ENCODE peak calls at places on chromosome 3, in five cellular contexts. O is mucosa of descending colon, Q is fibroblast of lung, L is thoracic aorta, U is GM06990. R is an unnamed sample.

GRCh38 chr3:94101860-94102259 is 39.0 kb downstream of the NSUN3 start:
- DNase-seq in O (no peak), Q (peak; percentile 15), L (no peak), U (no peak), R (no peak)

GRCh38 chr3:151307583-151307982 is 9.0 kb downstream of the GPR87 start:
- DNase-seq in O (no peak), Q (no peak), L (no peak), U (no peak), R (no peak)

GRCh38 chr3:50708620-50709019 is 33.9 kb downstream of the DOCK3 start:
- DNase-seq in O (no peak), Q (no peak), L (no peak), U (no peak), R (no peak)

GRCh38 chr3:175737646-175738572 is 878.8 kb downstream of the NAALADL2 start:
- DNase-seq in O (no peak), Q (no peak), L (no peak), U (no peak), R (no peak)

GRCh38 chr3:72405943-72406585 is 442.2 kb downstream of the SHQ1 start:
- DNase-seq in O (no peak), Q (no peak), L (no peak), U (no peak), R (no peak)

GRCh38 chr3:141448606-141449216 is 38.1 kb upstream of the RASA2 start:
- DNase-seq in O (no peak), Q (peak; percentile 71), L (no peak), U (no peak), R (no peak)

GRCh38 chr3:127560051-127560787 is 30.3 kb downstream of the TPRA1 start:
- DNase-seq in O (no peak), Q (peak; percentile 9), L (no peak), U (no peak), R (no peak)

GRCh38 chr3:170982733-170983132 is 43.8 kb downstream of the SLC2A2 start:
- DNase-seq in O (no peak), Q (no peak), L (no peak), U (no peak), R (no peak)

GRCh38 chr3:67947808-67948508 is 293.5 kb upstream of the SUCLG2 start:
- DNase-seq in O (peak; percentile 54), Q (no peak), L (no peak), U (no peak), R (peak; percentile 2)

GRCh38 chr3:88307666-88308065 is 157.9 kb downstream of the C3orf38 start:
- DNase-seq in O (no peak), Q (no peak), L (no peak), U (no peak), R (peak; percentile 32)

DNA sequence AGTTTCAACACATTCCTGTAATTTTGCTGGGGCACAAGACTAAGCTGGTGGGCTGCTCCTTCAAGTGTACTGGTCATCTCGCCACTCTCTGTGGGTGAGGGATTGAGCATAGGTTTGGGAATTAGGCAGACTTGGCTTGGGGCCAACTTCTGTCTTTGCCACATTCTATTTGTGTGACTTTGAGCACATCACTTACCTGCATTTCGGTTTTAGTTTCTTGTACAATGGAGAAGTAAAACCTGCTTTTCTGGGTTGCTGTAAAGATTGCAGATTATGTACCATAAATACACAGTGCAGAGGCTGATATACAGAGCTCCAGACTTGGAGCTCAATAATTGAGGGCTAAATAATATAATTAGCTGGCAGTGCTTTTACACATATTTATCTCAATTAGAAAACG is 162.1 kb downstream of the C3orf38 start:
- DNase-seq in O (no peak), Q (no peak), L (no peak), U (no peak), R (no peak)
- H3K36me3 ChIP-seq in O (no peaks in the 10 kb centered on the region), Q (no peaks in the 10 kb centered on the region), L (no peaks in the 10 kb centered on the region), U (no peaks in the 10 kb centered on the region), R (no peaks in the 10 kb centered on the region)

GRCh38 chr3:116056280-116056679 is 389.0 kb downstream of the LSAMP start:
- DNase-seq in O (no peak), Q (no peak), L (no peak), U (peak; percentile 41), R (no peak)
- H3K4me3 ChIP-seq in O (no peak overlapping the region), Q (no peak overlapping the region), L (no peak overlapping the region), U (no peak overlapping the region), R (no peak overlapping the region)

GRCh38 chr3:19920401-19921075 is 13.5 kb downstream of the EFHB start:
- DNase-seq in O (no peak), Q (no peak), L (no peak), U (no peak), R (no peak)
- H3K36me3 ChIP-seq in O (no peaks in the 10 kb centered on the region), Q (no peaks in the 10 kb centered on the region), L (no peaks in the 10 kb centered on the region), U (no peaks in the 10 kb centered on the region), R (no peaks in the 10 kb centered on the region)

DNA sequence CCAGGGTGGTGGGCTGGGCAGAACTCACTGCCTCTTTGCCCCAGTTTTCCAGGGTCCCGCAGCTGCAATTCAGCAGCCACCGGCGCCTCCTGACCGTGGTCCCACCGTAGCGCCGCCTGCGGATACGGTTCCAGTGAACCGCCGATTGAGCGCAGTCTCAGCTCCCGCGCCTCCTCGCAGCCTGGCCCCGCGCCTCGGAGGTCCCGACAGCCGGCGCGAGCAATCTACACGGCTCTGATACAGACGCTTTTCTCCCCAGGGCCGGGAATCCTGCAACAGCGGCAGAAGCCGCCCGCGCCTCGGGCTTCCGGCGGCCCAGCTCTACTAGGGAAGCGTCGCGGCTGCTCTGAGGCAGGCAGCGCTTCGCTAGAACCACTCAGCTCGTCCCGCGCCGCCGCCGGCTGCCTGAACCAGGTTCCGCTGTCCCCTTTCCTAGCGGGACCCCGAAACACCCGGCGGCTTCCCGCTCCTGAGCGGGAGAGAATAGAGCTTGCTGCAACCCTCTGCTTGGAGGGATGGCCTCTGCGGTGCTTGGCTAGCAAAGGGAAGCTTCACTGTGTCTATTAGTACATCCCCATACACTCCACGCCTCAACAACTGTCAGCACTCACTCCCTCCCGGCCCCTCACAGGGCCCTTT is 3.1 kb downstream of the FOXL2NB start:
- DNase-seq in O (no peak), Q (peak; percentile 21), L (no peak), U (no peak), R (peak; percentile 81)
- H3K4me3 ChIP-seq in O (no peak overlapping the region), Q (no peak overlapping the region), L (peak overlapping the region; percentile 68), U (no peak overlapping the region), R (peak overlapping the region; percentile 31)

DNA sequence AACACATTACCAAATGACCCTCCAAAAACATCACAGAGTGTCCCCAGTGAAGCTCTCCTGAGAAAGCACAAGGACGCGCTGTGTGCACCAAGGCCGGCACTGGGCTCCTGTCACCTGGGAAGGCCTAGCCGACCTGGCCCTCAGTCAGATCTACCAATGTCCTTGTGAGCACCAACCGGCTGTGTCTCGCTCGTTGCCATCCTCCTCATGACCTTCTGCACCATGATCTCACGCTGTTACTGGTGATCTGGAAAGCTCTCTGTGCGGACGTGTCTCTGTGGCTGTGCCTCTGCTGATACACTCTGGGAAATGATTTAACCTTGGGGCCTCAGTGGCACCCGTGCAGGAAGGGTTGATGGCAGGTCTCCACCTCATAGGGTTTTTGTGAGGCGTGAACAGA is 24.2 kb downstream of the ZXDC start:
- DNase-seq in O (no peak), Q (no peak), L (no peak), U (no peak), R (no peak)
- H3K36me3 ChIP-seq in O (no peaks in the 10 kb centered on the region), Q (peaks cover 4% of the 10 kb centered on the region), L (peaks cover 29% of the 10 kb centered on the region), U (peaks cover 8% of the 10 kb centered on the region), R (peaks cover 8% of the 10 kb centered on the region)

DNA sequence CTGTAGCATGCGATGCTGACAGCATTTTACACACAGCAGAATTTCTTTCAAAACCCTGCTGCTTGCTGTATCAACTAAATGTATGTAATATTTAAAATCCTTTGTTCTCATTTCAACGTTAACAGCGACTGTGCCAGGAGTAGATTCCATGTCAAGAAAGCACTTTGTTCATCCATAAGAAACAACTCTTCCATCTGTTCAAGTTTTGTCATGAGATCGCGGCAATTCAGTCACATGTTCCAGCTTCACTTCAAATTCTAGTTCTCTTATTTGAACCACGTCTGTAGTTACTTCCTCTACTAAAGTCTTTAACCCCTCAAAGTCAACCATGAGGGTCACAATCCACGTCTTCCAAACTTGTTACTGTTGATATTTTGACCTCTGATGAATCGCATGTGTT is 50.6 kb downstream of the SMARCC1 start:
- DNase-seq in O (no peak), Q (no peak), L (no peak), U (no peak), R (no peak)
- H3K4me3 ChIP-seq in O (no peak overlapping the region), Q (no peak overlapping the region), L (no peak overlapping the region), U (no peak overlapping the region), R (no peak overlapping the region)

GRCh38 chr3:64237083-64237482 is 11.8 kb upstream of the PRICKLE2 start:
- DNase-seq in O (no peak), Q (no peak), L (no peak), U (no peak), R (no peak)

GRCh38 chr3:64235605-64236004 is 10.3 kb upstream of the PRICKLE2 start:
- DNase-seq in O (no peak), Q (no peak), L (no peak), U (no peak), R (no peak)

GRCh38 chr3:64238971-64239667 is 13.9 kb upstream of the PRICKLE2 start:
- DNase-seq in O (peak; percentile 63), Q (peak; percentile 94), L (peak; percentile 26), U (no peak), R (peak; percentile 47)

GRCh38 chr3:64232821-64233220 is 7.6 kb upstream of the PRICKLE2 start:
- DNase-seq in O (no peak), Q (no peak), L (no peak), U (no peak), R (no peak)

GRCh38 chr3:64234571-64234970 is 9.3 kb upstream of the PRICKLE2 start:
- DNase-seq in O (no peak), Q (no peak), L (no peak), U (no peak), R (no peak)
- H3K36me3 ChIP-seq in O (no peaks in the 10 kb centered on the region), Q (no peaks in the 10 kb centered on the region), L (no peaks in the 10 kb centered on the region), U (no peaks in the 10 kb centered on the region), R (no peaks in the 10 kb centered on the region)